ENCODE peak calls at places on chromosomes 13 and 19, in eight cellular contexts. W is uterus, D is suprapubic skin, X is HepG2, C is esophagus squamous epithelium, A is right lobe of liver, G is GM12878, R is tibial nerve. E is an unnamed sample.

GRCh38 chr19:18208098-18208951 is 4.5 kb upstream of the RAB3A start:
- DNase-seq in G (no peak), X (no peak), A (no peak), D (no peak), C (no peak), W (peak), R (no peak), E (no peak)

GRCh38 chr13:30002577-30002976 is 152.2 kb upstream of the UBL3 start:
- DNase-seq in X (no peak), C (no peak), G (no peak), D (no peak), W (no peak), R (no peak), A (no peak), E (no peak)

GRCh38 chr19:3163230-3163886 is 15.2 kb upstream of the S1PR4 start:
- DNase-seq in G (no peak), R (peak), C (no peak), W (peak), A (peak), D (peak), X (peak), E (no peak)

GRCh38 chr13:59409651-59410200 is 754.0 kb downstream of the DIAPH3 start:
- DNase-seq in C (no peak), D (no peak), R (no peak), X (no peak), W (no peak), G (no peak), A (no peak), E (no peak)

GRCh38 chr13:104809483-104809882 is 1726.0 kb downstream of the EFNB2 start:
- DNase-seq in D (no peak), A (no peak), G (no peak), R (no peak), C (no peak), W (no peak), X (no peak), E (no peak)

GRCh38 chr13:112249644-112250610 is 126.2 kb upstream of the SPACA7 start:
- DNase-seq in G (no peak), A (no peak), X (no peak), R (no peak), D (no peak), C (no peak), W (no peak), E (peak)

GRCh38 chr19:22332924-22333323 is 46.7 kb downstream of the ZNF729 start:
- DNase-seq in G (no peak), R (no peak), C (no peak), W (no peak), X (no peak), D (no peak), A (no peak), E (no peak)

GRCh38 chr19:29366757-29367156 is 153.8 kb upstream of the UQCRFS1 start:
- DNase-seq in X (no peak), G (no peak), W (no peak), A (no peak), R (no peak), D (no peak), C (no peak), E (peak)

GRCh38 chr19:35340431-35340830 is 7.3 kb upstream of the FFAR1 start:
- DNase-seq in G (no peak), W (no peak), D (no peak), R (no peak), A (no peak), X (no peak), C (no peak), E (no peak)

GRCh38 chr13:67223024-67223423 is 7.1 kb downstream of the PCDH9 start:
- DNase-seq in R (no peak), W (no peak), A (no peak), G (no peak), C (no peak), D (no peak), X (no peak), E (no peak)

GRCh38 chr13:113393572-113394503 is 29.9 kb upstream of the GRTP1 start:
- DNase-seq in R (peak), G (peak), X (peak), A (peak), D (no peak), W (peak), C (peak), E (peak)

GRCh38 chr19:43643326-43643725 is 3.7 kb upstream of the CADM4 start:
- DNase-seq in G (no peak), W (no peak), R (no peak), C (no peak), A (no peak), X (no peak), D (no peak), E (no peak)

GRCh38 chr19:42088471-42089190 is 12.7 kb downstream of the ZNF574 start:
- DNase-seq in X (no peak), G (no peak), R (no peak), D (peak), W (no peak), C (no peak), A (no peak), E (no peak)

GRCh38 chr13:106036870-106037269 is 498.6 kb downstream of the EFNB2 start:
- DNase-seq in A (no peak), W (no peak), C (no peak), R (no peak), X (no peak), G (no peak), D (no peak), E (no peak)

GRCh38 chr19:1651548-1652394 is 644 bp downstream of the TCF3 start:
- DNase-seq in G (no peak), X (no peak), R (peak), W (peak), D (peak), A (no peak), C (no peak), E (no peak)

GRCh38 chr13:32495841-32496240 is 42.8 kb downstream of the N4BP2L2 start:
- DNase-seq in X (no peak), C (no peak), W (no peak), A (no peak), D (no peak), R (no peak), G (no peak), E (no peak)

GRCh38 chr19:57269515-57270250 is 10.6 kb upstream of the ZNF460 start:
- DNase-seq in X (no peak), W (no peak), A (no peak), G (peak), R (no peak), D (no peak), C (no peak), E (no peak)

GRCh38 chr13:110387451-110388140 is 80.5 kb downstream of the COL4A2 start:
- DNase-seq in R (no peak), C (no peak), W (peak), D (no peak), X (no peak), G (no peak), A (no peak), E (no peak)

GRCh38 chr13:89520468-89520867 is 1827.0 kb upstream of the MIR17HG start:
- DNase-seq in X (no peak), G (no peak), A (no peak), D (no peak), R (no peak), W (no peak), C (no peak), E (no peak)

GRCh38 chr13:44306401-44307192 is 67.0 kb upstream of the SERP2 start:
- DNase-seq in W (peak), D (no peak), C (no peak), G (no peak), A (no peak), R (peak), X (no peak), E (no peak)

GRCh38 chr13:60453490-60453889 is 56.5 kb downstream of the TDRD3 start:
- DNase-seq in R (no peak), D (no peak), C (no peak), X (no peak), G (no peak), A (no peak), W (no peak), E (no peak)

GRCh38 chr13:81247711-81248110 is 906.8 kb upstream of the SPRY2 start:
- DNase-seq in W (no peak), X (no peak), A (no peak), C (no peak), R (no peak), G (no peak), D (no peak), E (no peak)

GRCh38 chr19:18589380-18590272 is 1.0 kb downstream of the REX1BD start:
- DNase-seq in X (peak), G (no peak), R (peak), D (peak), C (no peak), A (peak), W (peak), E (peak)

GRCh38 chr19:5823579-5824281 is 15.8 kb downstream of the FUT6 start:
- DNase-seq in R (no peak), W (no peak), D (no peak), X (no peak), G (no peak), C (no peak), A (no peak), E (no peak)

GRCh38 chr13:40617801-40618356 is 48.6 kb downstream of the FOXO1 start:
- DNase-seq in W (no peak), D (no peak), X (no peak), R (no peak), C (no peak), A (no peak), G (no peak), E (no peak)
- H3K4me3 ChIP-seq in W (no peak), D (no peak), X (no peak), R (no peak), C (no peak), A (no peak), G (no peak), E (no peak)

DNA sequence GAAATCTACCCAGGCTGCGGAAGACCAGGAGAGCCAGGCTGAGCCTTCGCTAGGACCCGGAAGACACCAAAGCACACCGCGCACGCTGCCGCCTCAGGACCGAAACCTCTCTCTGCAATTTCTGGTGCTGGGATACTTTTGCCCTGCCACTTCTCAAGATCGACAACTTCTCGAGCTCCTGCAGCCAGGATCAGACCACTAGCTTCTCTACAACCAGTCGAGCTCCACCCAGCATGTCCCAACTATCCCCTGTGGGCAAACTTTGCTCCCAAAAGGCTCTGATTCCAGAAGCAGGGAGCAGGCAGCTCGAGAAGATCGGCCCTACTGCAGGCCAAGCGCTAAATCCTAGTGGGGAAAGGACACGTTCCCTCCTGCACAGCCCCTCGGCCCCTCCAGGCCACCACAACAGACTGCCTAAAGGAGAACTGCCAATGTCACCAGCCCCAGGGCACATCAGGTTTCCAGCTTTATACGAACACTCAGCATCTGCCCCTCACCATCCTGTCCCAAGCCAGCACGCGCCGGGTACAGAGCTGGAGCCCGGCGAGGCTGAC is 981 bp downstream of the AKAP8 start:
- DNase-seq in W (no peak), R (peak), C (no peak), X (peak), D (peak), A (peak), G (no peak), E (peak)
- TF ChIP-seq POLR2A in W (no peak), R (no peak), C (no peak), X (no peak), D (no peak), A (no peak), G (peak), E (no peak)

GRCh38 chr13:107091386-107091785 is 523.4 kb upstream of the ARGLU1 start:
- DNase-seq in G (no peak), C (no peak), X (no peak), W (no peak), D (no peak), R (no peak), A (no peak), E (no peak)
- H3K4me3 ChIP-seq in G (no peak), C (no peak), X (no peak), W (no peak), D (no peak), R (no peak), A (no peak), E (no peak)

DNA sequence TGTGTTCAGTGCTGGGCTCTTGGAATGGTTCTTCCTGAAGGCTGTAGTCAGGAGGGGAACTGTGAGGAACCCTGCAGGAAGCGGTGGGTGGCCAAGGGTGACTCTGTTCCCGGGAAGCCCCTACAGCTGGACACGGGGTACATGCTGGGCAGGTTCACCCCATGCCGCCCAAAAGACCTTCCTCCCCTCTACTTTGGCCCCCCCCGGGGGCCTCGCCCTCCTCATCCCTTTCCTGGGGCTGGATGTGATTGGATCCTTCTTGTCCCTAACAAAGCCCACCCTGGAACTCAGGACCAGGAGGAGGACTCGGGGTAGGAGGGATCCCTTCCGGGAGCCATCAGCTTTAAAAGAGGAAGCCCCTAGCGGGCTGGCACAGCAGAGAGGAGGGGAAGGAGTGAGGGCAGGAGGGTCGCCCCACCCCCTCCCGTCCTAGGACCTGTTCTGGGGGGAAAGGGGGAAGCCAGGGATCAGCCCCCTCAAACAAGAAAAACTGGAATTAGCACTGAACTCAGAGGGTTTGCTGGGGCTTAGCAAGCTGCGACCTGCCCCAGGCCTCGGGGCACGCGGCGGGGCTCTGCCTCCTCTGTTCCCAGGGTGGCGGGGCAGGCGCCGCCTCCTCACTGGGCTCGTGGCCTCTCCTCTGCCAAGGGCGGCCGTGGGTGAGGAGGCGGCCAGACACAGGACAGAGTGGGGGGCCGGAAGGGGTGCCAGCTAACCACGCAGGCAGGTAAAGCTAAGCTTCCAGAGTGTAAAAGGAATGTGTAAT is 4.0 kb downstream of the CEBPA start:
- DNase-seq in G (no peak), R (no peak), C (no peak), W (no peak), D (peak), A (peak), X (no peak), E (no peak)
- TF ChIP-seq POLR2A in G (no peak), R (no peak), C (no peak), W (no peak), D (no peak), A (no peak), X (no peak), E (no peak)

GRCh38 chr19:7789447-7789846 is 26.4 kb downstream of the CLEC4M start:
- DNase-seq in C (no peak), D (no peak), A (no peak), X (no peak), G (no peak), W (no peak), R (no peak), E (peak)
- H3K4me3 ChIP-seq in C (no peak), D (no peak), A (no peak), X (no peak), G (no peak), W (no peak), R (no peak), E (no peak)

DNA sequence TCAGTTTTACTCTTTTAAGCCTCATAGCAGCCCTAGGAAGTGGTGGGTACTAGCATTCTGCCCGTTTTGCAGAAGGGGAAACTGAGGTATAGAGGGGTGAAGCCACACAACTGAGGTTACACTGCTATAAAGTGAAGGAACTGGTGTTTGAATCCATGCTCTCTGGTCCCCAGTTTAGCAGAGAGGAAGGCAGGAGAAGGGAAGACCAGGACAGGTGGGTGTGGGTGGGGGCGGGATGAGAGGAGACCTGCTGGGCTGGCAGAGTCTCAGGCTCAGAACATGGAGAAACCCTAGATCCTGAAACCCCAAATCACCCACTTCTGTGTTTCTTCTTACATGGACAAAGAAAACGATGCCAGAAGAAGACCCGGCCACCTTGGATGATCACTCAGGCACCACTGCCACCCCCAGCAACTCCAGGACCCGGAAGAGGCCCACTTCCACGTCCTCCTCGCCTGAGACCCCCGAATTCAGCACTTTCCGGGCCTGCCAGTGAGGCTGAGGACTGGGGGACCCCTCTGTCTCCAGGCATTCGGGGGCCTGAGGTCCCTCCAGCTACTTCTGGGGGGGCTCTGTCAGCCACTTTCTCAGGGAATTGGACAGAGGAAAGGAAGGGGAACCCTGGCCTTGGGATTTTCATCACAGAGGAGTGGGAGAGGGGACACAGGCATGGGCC is 2.3 kb upstream of the CARM1 start:
- DNase-seq in G (no peak), C (no peak), R (no peak), W (no peak), D (no peak), A (no peak), X (no peak), E (no peak)
- TF ChIP-seq POLR2A in G (no peak), C (no peak), R (no peak), W (no peak), D (no peak), A (no peak), X (no peak), E (no peak)

GRCh38 chr13:20116213-20116612 is 44.6 kb downstream of the GJA3 start:
- DNase-seq in D (no peak), W (no peak), A (no peak), G (no peak), C (no peak), R (no peak), X (no peak), E (no peak)

GRCh38 chr13:20124303-20124702 is 36.5 kb downstream of the GJA3 start:
- DNase-seq in A (no peak), R (no peak), G (no peak), D (no peak), C (no peak), W (no peak), X (no peak), E (no peak)

GRCh38 chr13:20118268-20119140 is 42.3 kb downstream of the GJA3 start:
- DNase-seq in A (peak), W (peak), G (no peak), R (peak), D (no peak), C (no peak), X (no peak), E (no peak)

GRCh38 chr13:20121154-20121515 is 39.7 kb downstream of the GJA3 start:
- DNase-seq in A (peak), X (peak), D (no peak), R (no peak), G (no peak), W (no peak), C (no peak), E (no peak)

GRCh38 chr13:20119960-20120359 is 40.9 kb downstream of the GJA3 start:
- DNase-seq in X (no peak), W (no peak), R (no peak), C (no peak), D (peak), G (no peak), A (no peak), E (no peak)
- H3K4me3 ChIP-seq in X (peak), W (no peak), R (peak), C (peak), D (peak), G (no peak), A (no peak), E (no peak)

DNA sequence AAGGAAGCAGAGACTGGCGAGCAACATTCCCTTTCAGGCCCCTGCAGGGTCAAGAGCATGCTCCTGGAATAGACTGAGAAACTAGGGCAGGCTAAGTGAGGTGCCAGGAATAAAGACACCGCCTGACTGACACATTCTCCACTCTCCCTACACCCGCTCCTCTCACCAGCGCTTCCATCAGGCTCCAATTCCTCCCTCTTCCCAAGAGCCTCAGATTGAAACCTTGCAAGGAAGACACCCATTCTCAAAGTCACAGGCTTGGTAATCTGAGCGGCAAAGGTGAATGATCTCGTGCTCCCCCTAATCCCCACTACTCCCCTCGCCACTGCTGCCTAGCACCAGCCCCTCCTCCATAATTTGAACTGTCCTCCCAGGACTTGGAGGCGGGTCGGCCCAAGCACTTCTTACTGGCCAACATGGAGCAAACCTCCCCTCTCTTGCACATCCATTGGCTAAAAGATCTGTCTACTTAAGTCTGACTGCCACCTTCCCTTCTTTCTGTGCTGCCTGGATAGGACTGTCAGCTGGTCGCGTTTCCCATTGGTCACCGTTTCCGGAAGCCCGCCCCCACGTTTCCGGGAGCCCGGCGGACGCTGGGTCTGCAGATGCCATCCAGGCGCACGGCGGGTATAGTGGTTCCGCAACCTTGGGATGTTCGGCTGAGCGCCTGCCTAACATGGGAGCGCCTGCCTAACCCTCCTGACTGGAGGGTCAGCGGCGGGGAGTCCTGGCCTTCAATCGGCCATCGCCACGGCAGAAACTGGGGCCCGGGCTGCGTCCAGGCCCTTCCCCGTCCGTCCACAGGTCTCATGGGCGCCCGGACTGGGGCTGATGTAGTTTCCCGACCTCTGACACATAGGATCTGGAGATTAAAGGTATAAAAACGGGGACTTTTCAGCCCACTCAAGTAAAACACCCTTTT is 33.6 kb downstream of the ZNF383 start:
- DNase-seq in X (no peak), A (peak), R (peak), G (peak), D (no peak), C (no peak), W (peak), E (peak)
- TF ChIP-seq POLR2A in X (no peak), A (no peak), R (no peak), G (peak), D (no peak), C (no peak), W (peak), E (no peak)